ENCODE peak calls at places on chromosomes 11 and 22, in four cellular contexts. D is HEK293T, U is GM12878, G is HepG2. T is an unnamed sample.
A peak's percentile ranks its signal among the peaks of the same experiment; 100 is the strongest.

GRCh38 chr11:10477690-10478046 is 22.6 kb downstream of the AMPD3 start:
- DNase-seq in D (no peak), U (no peak), G (no peak), T (no peak)

GRCh38 chr22:26579331-26579886 is 10.5 kb downstream of the TPST2 start:
- DNase-seq in D (no peak), U (peak; percentile 30), G (no peak), T (no peak)

GRCh38 chr22:48761546-48761945 is 1066.1 kb downstream of the BRD1 start:
- DNase-seq in D (no peak), U (no peak), G (no peak), T (no peak)

GRCh38 chr22:33126881-33127280 is 68.7 kb upstream of the SYN3 start:
- DNase-seq in D (peak; percentile 18), U (no peak), G (peak; percentile 39), T (no peak)

GRCh38 chr11:10504490-10504889 is 36.5 kb downstream of the RNF141 start:
- DNase-seq in D (no peak), U (no peak), G (no peak), T (no peak)

GRCh38 chr22:41995211-41995610 is 3.4 kb upstream of the WBP2NL start:
- DNase-seq in D (no peak), U (no peak), G (no peak), T (no peak)

GRCh38 chr11:86774422-86774821 is 25.9 kb upstream of the PRSS23 start:
- DNase-seq in D (no peak), U (no peak), G (no peak), T (no peak)

GRCh38 chr22:40043086-40043485 is 48.3 kb downstream of the FAM83F start:
- DNase-seq in D (no peak), U (no peak), G (no peak), T (no peak)

GRCh38 chr11:75667268-75667830 is 1.5 kb downstream of the MAP6 start:
- DNase-seq in D (peak; percentile 37), U (no peak), G (no peak), T (no peak)

GRCh38 chr11:114348200-114349191 is 51.8 kb downstream of the C11orf71 start:
- DNase-seq in D (peak; percentile 20), U (no peak), G (peak; percentile 39), T (peak; percentile 23)

GRCh38 chr11:122727101-122727929 is 71.8 kb downstream of the UBASH3B start:
- DNase-seq in D (no peak), U (no peak), G (no peak), T (no peak)
- TF ChIP-seq TARDBP in D (no peak), U (no peak), G (no peak), T (no peak)

GRCh38 chr22:23102002-23102655 is 31.8 kb downstream of the GNAZ start:
- DNase-seq in D (no peak), U (no peak), G (no peak), T (no peak)

GRCh38 chr22:23102776-23103175 is 32.5 kb downstream of the GNAZ start:
- DNase-seq in D (no peak), U (no peak), G (no peak), T (no peak)

GRCh38 chr22:23103199-23103954 is 33.1 kb downstream of the GNAZ start:
- DNase-seq in D (no peak), U (no peak), G (no peak), T (no peak)

GRCh38 chr22:23100124-23100801 is 29.9 kb downstream of the GNAZ start:
- DNase-seq in D (no peak), U (no peak), G (no peak), T (peak; percentile 64)

GRCh38 chr22:23101524-23101923 is 31.2 kb downstream of the GNAZ start:
- DNase-seq in D (no peak), U (no peak), G (no peak), T (no peak)
- TF ChIP-seq TARDBP in D (no peak), U (no peak), G (no peak), T (no peak)

GRCh38 chr11:36148701-36149100 is 140.5 kb downstream of the COMMD9 start:
- DNase-seq in D (no peak), U (no peak), G (no peak), T (no peak)

GRCh38 chr11:36153581-36153980 is 135.6 kb downstream of the COMMD9 start:
- DNase-seq in D (no peak), U (no peak), G (no peak), T (no peak)

GRCh38 chr11:36149538-36150242 is 139.5 kb downstream of the COMMD9 start:
- DNase-seq in D (peak; percentile 61), U (peak; percentile 31), G (peak; percentile 68), T (peak; percentile 86)

GRCh38 chr11:36151933-36152580 is 137.2 kb downstream of the COMMD9 start:
- DNase-seq in D (no peak), U (no peak), G (no peak), T (no peak)

DNA sequence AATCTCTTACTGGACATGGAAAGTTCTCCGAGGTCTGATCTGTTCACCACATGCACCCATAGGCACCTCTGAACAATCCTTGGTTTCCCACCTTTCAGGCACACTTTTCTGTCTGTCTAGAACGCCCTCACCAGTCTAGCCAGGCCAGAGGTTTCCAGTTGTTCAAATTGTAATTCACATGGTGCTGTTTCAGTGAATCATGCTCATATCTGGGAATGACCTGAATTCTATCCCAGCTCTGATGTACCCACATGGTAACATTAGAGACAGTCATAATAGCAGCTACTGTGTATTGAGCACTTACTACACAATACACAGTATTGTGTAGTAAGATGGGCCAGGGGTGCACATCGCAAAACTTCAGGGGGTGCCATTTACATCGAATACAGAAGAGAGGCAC is 138.2 kb downstream of the COMMD9 start:
- DNase-seq in D (no peak), U (no peak), G (no peak), T (no peak)
- TF ChIP-seq TARDBP in D (no peak), U (no peak), G (no peak), T (no peak)

GRCh38 chr11:79241842-79242241 is 199.0 kb downstream of the TENM4 start:
- DNase-seq in D (no peak), U (no peak), G (no peak), T (no peak)

GRCh38 chr11:79244805-79245197 is 196.0 kb downstream of the TENM4 start:
- DNase-seq in D (no peak), U (no peak), G (no peak), T (no peak)

GRCh38 chr11:79244175-79244804 is 196.5 kb downstream of the TENM4 start:
- DNase-seq in D (no peak), U (no peak), G (no peak), T (no peak)

GRCh38 chr11:79242616-79243015 is 198.2 kb downstream of the TENM4 start:
- DNase-seq in D (no peak), U (no peak), G (no peak), T (no peak)

DNA sequence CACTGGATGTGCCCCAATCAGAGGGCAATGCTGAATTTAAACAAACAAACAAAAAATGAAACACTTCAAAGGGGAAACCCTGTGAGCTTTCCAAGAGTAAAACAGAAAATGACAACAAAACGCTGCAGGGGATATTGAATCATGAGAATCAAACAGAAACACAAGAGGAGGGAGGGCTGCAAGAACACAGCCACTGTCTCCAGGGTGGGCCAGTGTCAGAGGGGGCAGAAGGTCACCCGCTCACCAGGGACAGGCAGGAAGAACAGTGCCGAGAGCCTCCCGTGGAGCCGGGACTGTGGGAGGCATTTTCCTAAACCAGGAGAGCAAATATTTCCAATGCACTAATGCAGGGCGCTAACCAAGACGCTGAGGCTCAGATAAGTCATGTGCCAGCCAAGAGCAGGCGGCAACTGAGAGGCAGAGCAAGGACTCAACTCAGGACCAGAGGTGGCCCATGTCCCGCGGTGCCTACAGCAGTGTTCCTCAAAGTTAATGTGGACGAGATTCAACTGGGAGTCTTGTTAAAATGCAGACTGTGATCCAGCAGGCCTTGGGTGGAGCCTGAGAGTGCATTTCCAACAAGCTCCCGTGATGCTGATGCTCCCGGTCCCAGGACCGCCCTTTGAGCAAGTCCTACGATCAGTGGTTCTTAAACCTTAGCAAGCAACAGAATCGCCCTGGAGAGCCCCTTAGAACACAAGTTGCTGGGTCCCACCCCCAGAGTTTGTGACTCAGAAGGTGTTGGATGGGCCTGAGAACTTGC is 197.2 kb downstream of the TENM4 start:
- DNase-seq in D (no peak), U (no peak), G (no peak), T (no peak)
- TF ChIP-seq TARDBP in D (no peak), U (no peak), G (no peak), T (no peak)

GRCh38 chr11:131033151-131033651 is 116.9 kb upstream of the SNX19 start:
- DNase-seq in D (no peak), U (no peak), G (peak; percentile 18), T (peak; percentile 22)
- TF ChIP-seq TARDBP in D (no peak), U (no peak), G (no peak), T (no peak)

DNA sequence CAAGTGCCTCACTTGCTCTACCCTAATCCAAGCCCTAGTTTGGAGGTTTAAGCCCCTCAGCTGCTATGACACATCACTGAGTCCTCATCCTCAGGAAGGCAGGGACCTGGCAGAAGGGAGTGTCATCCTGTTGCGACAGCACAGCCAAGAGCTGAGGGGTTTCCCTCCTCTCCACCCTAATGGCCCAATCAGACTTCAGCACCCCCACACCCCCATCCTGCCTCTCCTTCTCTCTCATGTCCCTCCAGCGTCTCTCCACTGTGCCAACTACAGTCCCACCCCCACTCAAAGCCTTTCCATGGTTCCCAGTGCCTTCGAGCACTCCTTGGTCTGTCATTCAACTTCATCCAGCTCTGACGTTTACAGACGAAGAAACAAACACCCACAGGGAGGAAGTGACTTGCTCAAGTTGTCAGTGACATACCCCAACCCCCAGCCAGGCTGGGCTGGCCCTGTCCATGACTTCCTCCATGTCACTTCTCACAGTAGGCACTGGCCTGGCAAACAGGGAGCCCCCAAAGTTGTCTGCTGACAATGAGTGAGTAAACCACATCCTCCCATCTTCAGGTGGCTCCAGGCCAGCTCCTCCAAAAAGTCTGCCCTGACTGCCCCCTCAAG is 15.6 kb downstream of the ARAP1 start:
- DNase-seq in D (no peak), U (no peak), G (no peak), T (peak; percentile 47)
- TF ChIP-seq TARDBP in D (no peak), U (no peak), G (no peak), T (no peak)